ENCODE peak calls at places on chromosomes 13 and 19, in four cellular contexts. H is AG08395, N is mucosa of descending colon, J is nephron progenitor cell. M is an unnamed sample.

GRCh38 chr19:43760941-43761340 is 6.2 kb upstream of the SMG9 start:
- DNase-seq in H (no peak), N (no peak), J (no peak), M (no peak)

GRCh38 chr13:46097015-46097414 is 7.8 kb downstream of the CPB2 start:
- DNase-seq in H (no peak), N (no peak), J (no peak), M (no peak)

GRCh38 chr19:15885919-15886318 is 12.0 kb downstream of the CYP4F2 start:
- DNase-seq in H (no peak), N (no peak), J (no peak), M (no peak)

GRCh38 chr19:54952591-54953344 is 5.4 kb upstream of the NLRP7 start:
- DNase-seq in H (no peak), N (no peak), J (no peak), M (peak; percentile 54)

GRCh38 chr19:41521860-41522555 is 54.0 kb upstream of the CEACAM21 start:
- DNase-seq in H (no peak), N (peak; percentile 41), J (no peak), M (peak; percentile 10)

GRCh38 chr13:79341202-79341601 is 64.9 kb downstream of the RBM26 start:
- DNase-seq in H (no peak), N (no peak), J (no peak), M (no peak)

GRCh38 chr19:38663957-38664502 is 16.6 kb downstream of the ACTN4 start:
- DNase-seq in H (no peak), N (peak; percentile 52), J (no peak), M (no peak)

GRCh38 chr13:112685856-112686255 is 4.0 kb upstream of the ATP11A start:
- DNase-seq in H (no peak), N (no peak), J (no peak), M (no peak)

GRCh38 chr19:46551175-46551574 is 50.0 kb upstream of the CALM3 start:
- DNase-seq in H (no peak), N (no peak), J (no peak), M (no peak)

GRCh38 chr19:3554254-3555083 is 2.9 kb downstream of the MFSD12 start:
- DNase-seq in H (no peak), N (no peak), J (no peak), M (no peak)